ENCODE peak calls at places on chromosomes 2 and 18, in four cellular contexts. One of them, this sample, is unnamed.

GRCh38 chr2:101619191-101619591 is 78.3 kb upstream of the MAP4K4 start:
- DNase-seq in IMR-90: peak; percentile 48
- DNase-seq in keratinocyte: no peak
- DNase-seq in K562: no peak
- DNase-seq in this sample: peak; percentile 94

GRCh38 chr2:177029501-177029900 is 183.1 kb upstream of the HNRNPA3 start:
- DNase-seq in IMR-90: no peak
- DNase-seq in keratinocyte: no peak
- DNase-seq in K562: no peak
- DNase-seq in this sample: no peak

GRCh38 chr2:10588911-10589310 is 100.9 kb downstream of the NOL10 start:
- DNase-seq in IMR-90: no peak
- DNase-seq in keratinocyte: no peak
- DNase-seq in K562: no peak
- DNase-seq in this sample: no peak

GRCh38 chr2:212863185-212863588 is 288.2 kb downstream of the IKZF2 start:
- DNase-seq in IMR-90: no peak
- DNase-seq in keratinocyte: no peak
- DNase-seq in K562: peak; percentile 15
- DNase-seq in this sample: peak; percentile 29

GRCh38 chr2:110101911-110102774 is 13.5 kb downstream of the MALL start:
- DNase-seq in IMR-90: peak; percentile 17
- DNase-seq in keratinocyte: no peak
- DNase-seq in K562: no peak
- DNase-seq in this sample: peak; percentile 32

GRCh38 chr2:108988796-108989713 is at the start of gene EDAR:
- DNase-seq in IMR-90: no peak
- DNase-seq in keratinocyte: peak; percentile 30
- DNase-seq in K562: no peak
- DNase-seq in this sample: peak; percentile 18

GRCh38 chr2:152549428-152549827 is 167.8 kb downstream of the PRPF40A start:
- DNase-seq in IMR-90: peak; percentile 33
- DNase-seq in keratinocyte: no peak
- DNase-seq in K562: no peak
- DNase-seq in this sample: no peak

GRCh38 chr2:53569957-53570727 is 197.5 kb upstream of the CHAC2 start:
- DNase-seq in IMR-90: no peak
- DNase-seq in keratinocyte: no peak
- DNase-seq in K562: no peak
- DNase-seq in this sample: no peak

GRCh38 chr2:234953116-234954031 is 1.6 kb downstream of the SH3BP4 start:
- DNase-seq in IMR-90: no peak
- DNase-seq in keratinocyte: no peak
- DNase-seq in K562: no peak
- DNase-seq in this sample: peak; percentile 47

GRCh38 chr18:49672853-49673252 is 111.0 kb downstream of the LIPG start:
- DNase-seq in IMR-90: no peak
- DNase-seq in keratinocyte: no peak
- DNase-seq in K562: no peak
- DNase-seq in this sample: no peak
- H3K9me1 ChIP-seq in IMR-90: no peaks in the 10 kb centered on the region
- H3K9me1 ChIP-seq in keratinocyte: no peaks in the 10 kb centered on the region
- H3K9me1 ChIP-seq in K562: no peaks in the 10 kb centered on the region
- H3K9me1 ChIP-seq in this sample: no peaks in the 10 kb centered on the region

DNA sequence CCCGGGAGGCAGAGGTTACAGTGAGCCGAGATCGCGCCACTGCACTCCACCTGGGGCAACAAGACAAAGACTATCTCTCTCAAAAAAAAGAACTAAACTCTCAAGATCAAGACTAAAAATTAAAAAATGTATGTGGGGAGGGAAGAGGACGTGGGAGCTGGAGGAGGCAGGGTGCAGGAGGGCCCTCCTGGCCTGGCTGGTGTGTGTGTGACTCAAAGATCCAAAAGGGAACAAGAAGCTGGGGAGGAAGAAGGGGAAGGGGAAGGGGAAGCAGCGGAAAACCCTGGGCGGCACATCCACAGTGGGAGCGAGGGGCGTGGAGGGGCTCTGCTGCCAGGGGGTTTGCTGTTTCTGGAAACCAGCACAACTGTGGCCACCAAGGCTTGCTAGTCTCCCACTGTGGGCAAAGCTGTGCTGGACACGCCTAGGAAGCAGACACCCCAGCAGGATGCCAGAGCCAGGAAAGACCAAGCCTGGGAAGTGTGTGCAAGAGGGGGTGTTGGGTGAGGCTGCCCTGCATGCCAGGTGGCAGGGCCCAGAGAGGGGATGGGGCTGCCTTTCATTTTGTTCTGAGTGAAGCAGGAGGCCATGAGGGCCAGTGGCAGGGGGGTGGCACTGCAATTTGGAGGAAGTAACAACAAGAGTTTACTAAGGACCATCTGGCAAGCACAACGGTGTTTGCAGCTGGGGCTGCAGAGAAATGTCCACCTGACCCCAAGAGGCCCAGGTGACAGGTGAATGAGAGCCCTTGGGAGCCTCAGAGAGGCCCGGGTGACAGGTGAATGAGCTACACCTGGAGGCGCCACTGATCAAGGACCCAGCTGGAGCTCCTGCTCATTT is 44.5 kb downstream of the ANO7 start:
- DNase-seq in IMR-90: no peak
- DNase-seq in keratinocyte: no peak
- DNase-seq in K562: no peak
- DNase-seq in this sample: no peak
- H3K9me1 ChIP-seq in IMR-90: no peaks in the 10 kb centered on the region
- H3K9me1 ChIP-seq in keratinocyte: no peaks in the 10 kb centered on the region
- H3K9me1 ChIP-seq in K562: peaks cover 2% of the 10 kb centered on the region
- H3K9me1 ChIP-seq in this sample: no peaks in the 10 kb centered on the region

GRCh38 chr2:221492606-221493005 is 79.5 kb downstream of the EPHA4 start:
- DNase-seq in IMR-90: peak; percentile 32
- DNase-seq in keratinocyte: no peak
- DNase-seq in K562: no peak
- DNase-seq in this sample: no peak
- H3K9me1 ChIP-seq in IMR-90: no peaks in the 10 kb centered on the region
- H3K9me1 ChIP-seq in keratinocyte: no peaks in the 10 kb centered on the region
- H3K9me1 ChIP-seq in K562: no peaks in the 10 kb centered on the region
- H3K9me1 ChIP-seq in this sample: no peaks in the 10 kb centered on the region

GRCh38 chr2:218569038-218569431 is 396 bp downstream of the CNOT9 start:
- DNase-seq in IMR-90: peak; percentile 83
- DNase-seq in keratinocyte: no peak
- DNase-seq in K562: no peak
- DNase-seq in this sample: peak; percentile 89

GRCh38 chr2:218564056-218564455 is 4.1 kb downstream of the USP37 start:
- DNase-seq in IMR-90: no peak
- DNase-seq in keratinocyte: no peak
- DNase-seq in K562: no peak
- DNase-seq in this sample: no peak

GRCh38 chr2:218568190-218569037 is at the start of the genes CNOT9 and USP37:
- DNase-seq in IMR-90: peak; percentile 97
- DNase-seq in keratinocyte: peak; percentile 79
- DNase-seq in K562: peak; percentile 88
- DNase-seq in this sample: peak; percentile 99

GRCh38 chr2:218567797-218568189 is 358 bp downstream of the USP37 start:
- DNase-seq in IMR-90: no peak
- DNase-seq in keratinocyte: peak; percentile 21
- DNase-seq in K562: no peak
- DNase-seq in this sample: no peak

GRCh38 chr2:218566296-218566695 is 1.9 kb downstream of the USP37 start:
- DNase-seq in IMR-90: no peak
- DNase-seq in keratinocyte: no peak
- DNase-seq in K562: no peak
- DNase-seq in this sample: no peak
- H3K9me1 ChIP-seq in IMR-90: no peaks in the 10 kb centered on the region
- H3K9me1 ChIP-seq in keratinocyte: no peaks in the 10 kb centered on the region
- H3K9me1 ChIP-seq in K562: no peaks in the 10 kb centered on the region
- H3K9me1 ChIP-seq in this sample: no peaks in the 10 kb centered on the region

GRCh38 chr2:241062342-241063092 is 39.6 kb downstream of the MTERF4 start:
- DNase-seq in IMR-90: no peak
- DNase-seq in keratinocyte: peak; percentile 15
- DNase-seq in K562: no peak
- DNase-seq in this sample: no peak
- H3K9me1 ChIP-seq in IMR-90: no peaks in the 10 kb centered on the region
- H3K9me1 ChIP-seq in keratinocyte: no peaks in the 10 kb centered on the region
- H3K9me1 ChIP-seq in K562: no peaks in the 10 kb centered on the region
- H3K9me1 ChIP-seq in this sample: no peaks in the 10 kb centered on the region

GRCh38 chr18:7117390-7118355 is at the start of gene LAMA1:
- DNase-seq in IMR-90: peak; percentile 10
- DNase-seq in keratinocyte: no peak
- DNase-seq in K562: no peak
- DNase-seq in this sample: no peak

GRCh38 chr18:7116001-7116831 is 1.4 kb downstream of the LAMA1 start:
- DNase-seq in IMR-90: peak; percentile 38
- DNase-seq in keratinocyte: no peak
- DNase-seq in K562: no peak
- DNase-seq in this sample: no peak

GRCh38 chr18:7122376-7122775 is 4.8 kb upstream of the LAMA1 start:
- DNase-seq in IMR-90: no peak
- DNase-seq in keratinocyte: no peak
- DNase-seq in K562: no peak
- DNase-seq in this sample: no peak

GRCh38 chr18:7111134-7111533 is 6.5 kb downstream of the LAMA1 start:
- DNase-seq in IMR-90: no peak
- DNase-seq in keratinocyte: no peak
- DNase-seq in K562: no peak
- DNase-seq in this sample: no peak

GRCh38 chr18:7116832-7117389 is 686 bp downstream of the LAMA1 start:
- DNase-seq in IMR-90: no peak
- DNase-seq in keratinocyte: no peak
- DNase-seq in K562: no peak
- DNase-seq in this sample: no peak
- H3K9me1 ChIP-seq in IMR-90: no peaks in the 10 kb centered on the region
- H3K9me1 ChIP-seq in keratinocyte: no peaks in the 10 kb centered on the region
- H3K9me1 ChIP-seq in K562: no peaks in the 10 kb centered on the region
- H3K9me1 ChIP-seq in this sample: no peaks in the 10 kb centered on the region

DNA sequence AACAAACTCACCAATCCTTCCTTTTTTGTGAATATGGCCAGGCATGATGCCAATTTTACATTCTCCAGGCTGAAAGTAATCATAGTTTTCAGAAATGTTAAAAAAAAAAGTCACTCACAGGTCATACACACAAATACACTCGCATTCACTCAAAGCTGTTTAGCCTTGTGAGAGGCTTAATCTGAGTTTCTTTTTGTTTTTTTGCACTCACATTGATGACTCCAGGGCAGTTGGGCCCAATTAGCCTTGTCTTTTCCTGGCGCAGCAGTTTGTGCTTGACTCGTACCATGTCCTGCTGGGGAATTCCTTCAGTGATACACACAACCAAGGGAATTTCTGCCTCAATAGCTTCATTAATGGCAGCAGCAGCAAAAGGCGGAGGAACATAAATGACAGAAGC is 18.0 kb downstream of the SUCLG1 start:
- DNase-seq in IMR-90: peak; percentile 26
- DNase-seq in keratinocyte: no peak
- DNase-seq in K562: no peak
- DNase-seq in this sample: no peak
- H3K9me1 ChIP-seq in IMR-90: peaks cover 9% of the 10 kb centered on the region
- H3K9me1 ChIP-seq in keratinocyte: peaks cover 2% of the 10 kb centered on the region
- H3K9me1 ChIP-seq in K562: peaks cover 2% of the 10 kb centered on the region
- H3K9me1 ChIP-seq in this sample: no peaks in the 10 kb centered on the region

GRCh38 chr2:3770724-3771415 is 67.5 kb downstream of the DCDC2C start:
- DNase-seq in IMR-90: no peak
- DNase-seq in keratinocyte: no peak
- DNase-seq in K562: no peak
- DNase-seq in this sample: no peak
- H3K9me1 ChIP-seq in IMR-90: no peaks in the 10 kb centered on the region
- H3K9me1 ChIP-seq in keratinocyte: no peaks in the 10 kb centered on the region
- H3K9me1 ChIP-seq in K562: no peaks in the 10 kb centered on the region
- H3K9me1 ChIP-seq in this sample: no peaks in the 10 kb centered on the region

DNA sequence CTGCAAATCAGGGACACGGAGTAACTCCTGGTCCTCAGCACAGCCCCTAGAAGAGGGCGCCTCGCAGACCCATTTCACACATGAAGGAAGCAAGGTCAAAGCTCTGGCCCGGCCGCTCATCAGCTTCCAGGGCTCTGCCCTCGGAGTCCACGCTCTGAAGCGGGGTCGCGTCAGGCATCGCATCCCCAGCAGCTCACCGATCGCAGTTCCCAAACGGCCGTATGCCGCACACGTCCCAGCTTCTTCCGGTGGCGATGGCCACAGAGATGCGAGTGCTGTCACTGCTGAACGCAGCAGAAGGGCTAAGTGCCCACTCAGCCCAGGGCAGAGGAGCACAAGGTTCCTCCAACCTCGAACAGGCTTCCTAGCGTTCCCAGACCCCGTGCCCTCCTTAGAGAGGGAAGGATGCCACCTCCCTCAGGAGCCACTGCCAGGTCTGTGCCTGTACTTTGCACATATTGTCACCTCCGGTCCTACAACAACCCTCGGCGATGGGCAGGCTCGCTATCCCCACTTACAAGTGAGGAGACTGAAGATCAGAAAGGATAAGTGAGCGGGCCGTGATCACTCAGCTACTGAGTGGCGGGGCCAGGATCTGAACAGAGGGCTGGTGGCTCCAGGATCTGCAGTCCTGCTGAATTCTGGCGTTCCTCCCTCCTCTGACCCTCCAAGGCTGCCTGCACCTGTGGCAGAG is 71.3 kb downstream of the COPS8 start:
- DNase-seq in IMR-90: no peak
- DNase-seq in keratinocyte: no peak
- DNase-seq in K562: no peak
- DNase-seq in this sample: no peak
- H3K9me1 ChIP-seq in IMR-90: peaks cover 16% of the 10 kb centered on the region
- H3K9me1 ChIP-seq in keratinocyte: no peaks in the 10 kb centered on the region
- H3K9me1 ChIP-seq in K562: no peaks in the 10 kb centered on the region
- H3K9me1 ChIP-seq in this sample: no peaks in the 10 kb centered on the region

GRCh38 chr2:8457620-8458255 is 224.1 kb upstream of the ID2 start:
- DNase-seq in IMR-90: no peak
- DNase-seq in keratinocyte: no peak
- DNase-seq in K562: no peak
- DNase-seq in this sample: no peak
- H3K9me1 ChIP-seq in IMR-90: no peaks in the 10 kb centered on the region
- H3K9me1 ChIP-seq in keratinocyte: no peaks in the 10 kb centered on the region
- H3K9me1 ChIP-seq in K562: no peaks in the 10 kb centered on the region
- H3K9me1 ChIP-seq in this sample: no peaks in the 10 kb centered on the region